ENCODE peak calls at places on chromosomes 6 and 20, in four cellular contexts. Q is non-pigmented ciliary epithelial cell, D is HS-27A, K is GM23338. Y is an unnamed sample.

GRCh38 chr20:58137651-58138265 is 90.7 kb downstream of the ANKRD60 start:
- DNase-seq in Q (no peak), D (no peak), K (no peak), Y (no peak)

GRCh38 chr20:13142143-13142542 is 78.9 kb upstream of the ISM1 start:
- DNase-seq in Q (peak), D (peak), K (no peak), Y (no peak)

GRCh38 chr6:158028876-158029275 is 47.2 kb downstream of the SYNJ2 start:
- DNase-seq in Q (no peak), D (no peak), K (no peak), Y (no peak)

GRCh38 chr6:160356074-160356754 is 8.0 kb downstream of the SLC22A3 start:
- DNase-seq in Q (no peak), D (no peak), K (no peak), Y (no peak)

GRCh38 chr6:47509937-47510336 is 32.3 kb downstream of the CD2AP start:
- DNase-seq in Q (no peak), D (no peak), K (no peak), Y (no peak)

GRCh38 chr6:7787137-7787575 is 61.3 kb downstream of the BMP6 start:
- DNase-seq in Q (peak), D (no peak), K (no peak), Y (peak)

GRCh38 chr6:128507337-128508310 is 12.8 kb downstream of the PTPRK start:
- DNase-seq in Q (no peak), D (no peak), K (no peak), Y (no peak)

GRCh38 chr6:55199239-55199638 is 24.9 kb downstream of the HCRTR2 start:
- DNase-seq in Q (no peak), D (no peak), K (no peak), Y (no peak)

GRCh38 chr20:53679597-53680309 is 86.1 kb upstream of the ZNF217 start:
- DNase-seq in Q (no peak), D (no peak), K (peak), Y (no peak)

Y was measured in retinal pigment epithelial cell.